ENCODE peak calls at places on chromosomes 3 and 15, in seven cellular contexts. I is PC-3, D is MCF 10A, R is nephron progenitor cell, N is lung, E is CD14-positive monocyte, F is WTC11. V is an unnamed sample.

GRCh38 chr15:44598892-44599291 is 61.9 kb downstream of the EIF3J start:
- DNase-seq in D (no peak), F (no peak), R (no peak), N (no peak), E (no peak), I (no peak), V (peak; percentile 88)

GRCh38 chr15:27492021-27492621 is 521.1 kb downstream of the GABRG3 start:
- DNase-seq in I (no peak), R (no peak), D (no peak), E (no peak), N (no peak), F (no peak), V (no peak)

GRCh38 chr15:99322643-99323405 is 71.5 kb downstream of the LRRC28 start:
- DNase-seq in R (no peak), N (no peak), F (no peak), D (no peak), I (no peak), E (no peak), V (no peak)

GRCh38 chr15:65171428-65171827 is 13.7 kb downstream of the CLPX start:
- DNase-seq in E (no peak), I (peak; percentile 56), N (no peak), R (no peak), D (no peak), F (no peak), V (no peak)

GRCh38 chr3:188486126-188486525 is 332.2 kb downstream of the LPP start:
- DNase-seq in N (no peak), D (no peak), F (no peak), R (no peak), I (peak; percentile 87), E (no peak), V (peak; percentile 5)

GRCh38 chr15:57570994-57571393 is 20.7 kb upstream of the MYZAP start:
- DNase-seq in I (peak; percentile 84), D (peak; percentile 89), R (no peak), N (no peak), E (no peak), F (no peak), V (no peak)

GRCh38 chr15:37880009-37880834 is 54.2 kb upstream of the TMCO5A start:
- DNase-seq in R (peak; percentile 29), N (no peak), D (peak; percentile 34), E (no peak), F (no peak), I (peak; percentile 59), V (peak; percentile 66)

GRCh38 chr3:194690501-194691372 is 5.1 kb downstream of the FAM43A start:
- DNase-seq in I (peak; percentile 47), E (no peak), R (no peak), D (peak; percentile 63), N (no peak), F (no peak), V (no peak)

GRCh38 chr15:73034213-73034612 is 18.1 kb upstream of the NEO1 start:
- DNase-seq in R (no peak), D (no peak), I (no peak), E (no peak), F (no peak), N (no peak), V (no peak)

GRCh38 chr3:15284121-15284889 is 48.1 kb downstream of the SH3BP5 start:
- DNase-seq in R (no peak), I (peak; percentile 53), D (peak; percentile 57), E (peak; percentile 4), F (no peak), N (no peak), V (peak; percentile 26)

GRCh38 chr15:76330281-76330680 is 6.3 kb upstream of the ISL2 start:
- DNase-seq in F (peak; percentile 66), N (no peak), D (peak; percentile 72), I (peak; percentile 79), E (no peak), R (peak; percentile 52), V (peak; percentile 63)

GRCh38 chr15:20341901-20342605 is 199.5 kb downstream of the GOLGA6L6 start:
- DNase-seq in E (peak; percentile 96), D (no peak), N (peak; percentile 63), R (peak; percentile 58), I (peak; percentile 2), F (peak; percentile 53), V (peak; percentile 30)

GRCh38 chr15:59399465-59400102 is 26.9 kb upstream of the MYO1E start:
- DNase-seq in F (no peak), N (no peak), D (no peak), I (no peak), R (no peak), E (peak; percentile 61), V (no peak)

GRCh38 chr3:37174532-37175126 is at the start of gene LRRFIP2:
- DNase-seq in I (peak; percentile 85), N (no peak), F (no peak), E (no peak), R (no peak), D (peak; percentile 49), V (peak; percentile 70)

GRCh38 chr15:60464836-60465630 is 13.9 kb downstream of the ICE2 start:
- DNase-seq in F (no peak), R (no peak), N (no peak), E (no peak), D (peak; percentile 78), I (peak; percentile 43), V (no peak)

GRCh38 chr3:101310580-101311375 is 9.6 kb downstream of the IMPG2 start:
- DNase-seq in N (no peak), D (peak; percentile 14), I (peak; percentile 68), E (no peak), F (no peak), R (no peak), V (peak; percentile 6)

GRCh38 chr3:159804726-159805410 is 183.8 kb upstream of the IL12A start:
- DNase-seq in E (peak; percentile 50), D (peak; percentile 93), R (peak; percentile 60), I (peak; percentile 93), N (peak; percentile 71), F (peak; percentile 70), V (peak; percentile 94)

GRCh38 chr3:185094691-185095090 is 58.2 kb downstream of the C3orf70 start:
- DNase-seq in F (no peak), N (no peak), I (no peak), D (no peak), R (no peak), E (no peak), V (no peak)

GRCh38 chr3:139288266-139288821 is 55.5 kb upstream of the MRPS22 start:
- DNase-seq in I (no peak), F (no peak), D (no peak), E (no peak), N (no peak), R (no peak), V (peak; percentile 19)
- TF ChIP-seq CTCF in I (no peak), F (no peak), D (no peak), E (no peak), N (no peak), R (no peak), V (peak; percentile 5)

DNA sequence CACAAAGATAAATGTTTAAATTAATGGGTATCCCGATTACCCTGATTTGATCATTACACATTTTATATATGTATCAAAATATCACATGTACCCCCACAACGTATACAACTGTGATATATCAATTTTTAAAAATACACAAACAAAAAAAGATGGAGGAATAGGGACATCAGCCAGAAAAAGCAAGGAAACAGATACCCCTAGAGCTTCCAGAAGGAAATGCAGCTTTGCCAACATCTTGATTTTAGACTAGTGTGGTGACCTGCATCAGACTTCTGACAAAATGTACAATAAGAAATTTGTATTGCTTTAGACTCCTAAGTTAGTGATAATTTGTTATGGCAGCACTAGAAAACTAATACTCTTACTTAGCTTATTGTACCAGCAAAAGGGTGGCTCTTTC is 483.8 kb downstream of the TUSC7 start:
- DNase-seq in D (peak; percentile 11), I (no peak), F (no peak), R (no peak), N (no peak), E (no peak), V (no peak)
- TF ChIP-seq CTCF in D (no peak), I (no peak), F (no peak), R (peak; percentile 37), N (no peak), E (peak; percentile 21), V (no peak)

GRCh38 chr15:62588930-62589655 is 424.0 kb upstream of the C2CD4B start:
- DNase-seq in F (no peak), I (no peak), R (no peak), D (no peak), N (no peak), E (no peak), V (no peak)
- TF ChIP-seq CTCF in F (no peak), I (no peak), R (no peak), D (no peak), N (no peak), E (no peak), V (no peak)

DNA sequence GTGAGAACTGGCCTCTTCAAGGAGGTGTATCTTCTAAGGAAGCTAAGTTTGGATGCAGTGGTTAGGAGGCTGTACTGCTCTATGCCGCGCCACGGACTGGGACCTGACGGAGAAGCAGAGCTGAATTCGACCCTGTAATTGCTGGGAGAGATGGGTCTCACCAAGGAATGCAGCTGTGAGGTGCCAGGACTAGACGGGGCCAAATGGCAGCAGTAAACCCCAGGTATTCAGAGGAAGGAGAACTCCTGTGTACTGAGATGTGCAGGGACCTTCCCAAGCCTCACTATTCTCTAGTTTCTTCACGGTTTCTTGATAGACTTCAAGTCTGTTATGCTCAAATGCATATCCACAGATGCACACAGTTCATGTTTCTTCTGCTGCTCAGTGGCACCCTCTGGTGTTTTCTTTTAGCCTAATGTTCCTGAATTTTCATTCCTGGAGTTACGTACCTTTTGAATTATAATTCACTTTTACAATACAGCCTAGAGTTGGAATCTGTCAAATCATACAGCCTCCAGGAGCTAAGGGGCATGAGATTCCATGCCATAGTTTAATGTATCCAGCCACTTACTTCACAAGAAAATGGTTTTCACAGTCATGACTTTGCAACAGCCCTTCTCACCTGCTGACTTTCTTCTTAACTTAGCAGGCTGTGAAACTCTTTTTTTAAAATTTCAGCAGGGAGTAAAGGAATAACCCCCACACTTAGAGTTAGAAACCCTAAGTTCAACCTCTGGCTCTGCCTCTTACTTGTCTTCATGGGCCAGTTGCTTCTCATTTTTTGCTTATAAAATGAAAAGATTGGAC is 61.8 kb downstream of the GLDN start:
- DNase-seq in I (peak; percentile 76), R (peak; percentile 38), N (peak; percentile 26), F (no peak), E (no peak), D (peak; percentile 65), V (peak; percentile 54)
- TF ChIP-seq CTCF in I (peak; percentile 70), R (peak; percentile 73), N (no peak), F (no peak), E (peak; percentile 44), D (peak; percentile 35), V (peak; percentile 69)

DNA sequence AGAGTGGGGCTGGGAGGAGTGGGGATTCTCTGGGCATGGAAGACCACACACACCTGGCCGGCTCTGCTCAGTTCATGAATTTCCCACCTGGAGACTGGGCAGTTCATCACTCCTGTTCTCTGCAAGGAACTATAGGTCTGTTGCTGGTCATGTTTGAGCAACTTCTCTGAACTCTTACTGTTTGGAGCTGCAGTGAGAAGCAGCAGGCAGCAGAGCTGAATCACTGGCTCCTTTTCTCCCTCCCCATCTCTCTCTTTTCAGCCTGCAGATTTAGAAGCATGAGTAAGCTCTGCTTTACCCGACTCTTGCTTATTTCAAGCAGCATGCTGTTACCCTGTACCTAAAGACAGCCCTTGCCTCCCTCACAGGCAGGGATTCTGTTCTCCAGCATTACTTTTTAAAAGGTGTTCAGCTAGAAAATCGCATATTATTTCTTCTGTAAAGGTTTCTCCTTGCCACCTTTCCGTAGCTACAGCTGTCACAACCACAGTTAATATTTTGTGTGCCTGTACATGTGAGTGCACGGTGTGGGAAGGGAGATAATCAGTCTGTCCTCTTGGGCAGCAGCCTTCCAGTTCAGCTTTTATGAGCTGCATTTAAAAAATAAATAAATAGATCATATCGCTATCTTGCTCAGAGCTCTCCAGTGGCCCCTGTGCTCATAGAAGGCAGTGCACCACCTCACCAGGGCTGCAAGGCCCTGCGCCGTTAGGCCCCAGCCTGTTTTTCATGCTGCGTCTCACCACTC is 131.6 kb downstream of the CHCHD6 start:
- DNase-seq in R (no peak), E (no peak), D (peak; percentile 31), I (peak; percentile 46), N (no peak), F (no peak), V (no peak)
- TF ChIP-seq CTCF in R (no peak), E (no peak), D (no peak), I (no peak), N (no peak), F (no peak), V (no peak)